ENCODE peak calls at places on chromosomes 12 and 14, in ten cellular contexts. Z is GM20000, O is KBM-7, V is HT-29, Q is T-helper 22 cell, G is NCI-H2081, K is left ventricle myocardium superior, I is Karpas-422, S is stomach, M is endothelial cell. N is an unnamed sample.
A peak's percentile ranks its signal among the peaks of the same experiment; 100 is the strongest.

GRCh38 chr12:45583011-45583657 is 146.4 kb upstream of the ARID2 start:
- DNase-seq in I (no peak), Q (no peak), G (no peak), O (no peak), K (no peak), Z (no peak), M (no peak), V (no peak), S (no peak), N (no peak)

GRCh38 chr14:80996049-80996901 is 40.9 kb downstream of the TSHR start:
- DNase-seq in O (peak; percentile 62), M (peak; percentile 16), K (no peak), Q (no peak), I (peak; percentile 94), Z (peak; percentile 63), G (peak; percentile 1), S (no peak), V (peak; percentile 50), N (peak; percentile 71)

GRCh38 chr12:47910486-47910885 is 5.7 kb upstream of the VDR start:
- DNase-seq in V (no peak), Z (no peak), Q (no peak), K (no peak), M (no peak), G (no peak), S (no peak), O (no peak), I (no peak), N (no peak)

GRCh38 chr14:101495827-101496778 is 65.2 kb upstream of the DIO3 start:
- DNase-seq in M (no peak), Q (no peak), O (no peak), Z (no peak), V (no peak), S (peak; percentile 20), K (no peak), I (no peak), G (no peak), N (no peak)

GRCh38 chr12:111438501-111438900 is 32.8 kb downstream of the SH2B3 start:
- DNase-seq in S (peak; percentile 48), M (peak; percentile 4), Z (no peak), I (no peak), O (peak; percentile 93), Q (peak; percentile 50), G (no peak), V (no peak), K (peak; percentile 65), N (no peak)

GRCh38 chr12:80201908-80202307 is 102.6 kb downstream of the OTOGL start:
- DNase-seq in V (no peak), S (no peak), Z (no peak), M (no peak), G (no peak), O (no peak), Q (no peak), I (no peak), K (no peak), N (no peak)

GRCh38 chr14:83171761-83172160 is 1638.1 kb upstream of the SEL1L start:
- DNase-seq in O (no peak), V (no peak), G (no peak), I (no peak), K (no peak), Z (no peak), S (no peak), Q (no peak), M (no peak), N (no peak)

GRCh38 chr12:94571556-94571955 is 78.8 kb downstream of the TMCC3 start:
- DNase-seq in K (no peak), I (no peak), S (peak; percentile 65), Z (no peak), V (peak; percentile 90), Q (no peak), G (no peak), M (no peak), O (peak; percentile 18), N (no peak)

GRCh38 chr14:93686313-93686712 is 102.0 kb downstream of the PRIMA1 start:
- DNase-seq in S (no peak), Z (no peak), M (no peak), V (no peak), G (no peak), Q (no peak), K (no peak), I (no peak), O (no peak), N (no peak)

GRCh38 chr12:77249892-77250291 is 184.5 kb upstream of the E2F7 start:
- DNase-seq in Q (no peak), Z (no peak), G (no peak), K (no peak), M (no peak), V (no peak), I (peak; percentile 31), S (no peak), O (no peak), N (no peak)

GRCh38 chr14:88765130-88765529 is 27.6 kb downstream of the EML5 start:
- DNase-seq in G (no peak), Z (no peak), I (no peak), M (no peak), Q (no peak), O (no peak), K (no peak), V (no peak), S (no peak), N (no peak)

GRCh38 chr14:26709019-26709418 is 111.2 kb upstream of the NOVA1 start:
- DNase-seq in M (no peak), V (no peak), G (no peak), Z (no peak), I (no peak), O (peak; percentile 3), S (no peak), K (no peak), Q (no peak), N (no peak)

GRCh38 chr14:41022932-41023331 is 583.7 kb upstream of the LRFN5 start:
- DNase-seq in O (no peak), S (no peak), Z (no peak), V (no peak), Q (no peak), K (no peak), I (no peak), G (no peak), M (no peak), N (no peak)

GRCh38 chr12:107415834-107416233 is 269.8 kb upstream of the PWP1 start:
- DNase-seq in K (no peak), O (no peak), V (no peak), M (no peak), Q (no peak), I (no peak), G (no peak), Z (no peak), S (no peak), N (no peak)

GRCh38 chr12:94140556-94140955 is 7.8 kb upstream of the PLXNC1 start:
- DNase-seq in I (peak; percentile 82), Q (no peak), G (no peak), Z (peak; percentile 54), O (peak; percentile 62), S (peak; percentile 28), M (peak; percentile 51), K (peak; percentile 44), V (peak; percentile 13), N (no peak)

GRCh38 chr14:65531148-65531547 is 118.6 kb downstream of the FUT8 start:
- DNase-seq in O (peak; percentile 4), S (no peak), K (no peak), I (no peak), G (no peak), V (no peak), Z (no peak), M (no peak), Q (no peak), N (no peak)

N was measured in NCI-H460.